ENCODE peak calls at places on chromosomes 7 and 10, in five cellular contexts. Q, A, U, R and P are unnamed samples.

GRCh38 chr10:77877461-77878344 is 48.9 kb downstream of the DLG5 start:
- DNase-seq in U (peak), A (no peak), R (peak), Q (no peak), P (peak)

GRCh38 chr7:115013887-115014286 is 92.0 kb downstream of the MDFIC start:
- DNase-seq in R (no peak), U (no peak), Q (no peak), A (no peak), P (no peak)

GRCh38 chr7:73815436-73815835 is 15.4 kb upstream of the CLDN4 start:
- DNase-seq in Q (no peak), U (no peak), A (no peak), R (no peak), P (no peak)

GRCh38 chr10:112678581-112678980 is 231.6 kb downstream of the VTI1A start:
- DNase-seq in Q (no peak), A (no peak), R (no peak), U (no peak), P (no peak)

GRCh38 chr7:23938937-23939552 is 229.0 kb downstream of the STK31 start:
- DNase-seq in U (no peak), A (no peak), Q (peak), R (no peak), P (peak)

GRCh38 chr10:132657127-132657706 is 119.6 kb downstream of the INPP5A start:
- DNase-seq in U (no peak), A (no peak), R (no peak), Q (no peak), P (no peak)

GRCh38 chr10:67464278-67464677 is 231.7 kb downstream of the CTNNA3 start:
- DNase-seq in R (no peak), A (no peak), U (no peak), Q (no peak), P (no peak)

GRCh38 chr7:41881313-41882130 is 178.6 kb upstream of the INHBA start:
- DNase-seq in U (no peak), Q (no peak), A (peak), R (peak), P (peak)

GRCh38 chr10:76040107-76040829 is 608.8 kb downstream of the LRMDA start:
- DNase-seq in U (no peak), A (no peak), Q (no peak), R (no peak), P (peak)

GRCh38 chr10:82267465-82267864 is 392.5 kb downstream of the NRG3 start:
- DNase-seq in R (no peak), U (no peak), Q (no peak), A (no peak), P (no peak)

GRCh38 chr10:113187066-113187777 is 237.2 kb downstream of the TCF7L2 start:
- DNase-seq in A (no peak), R (peak), Q (no peak), U (no peak), P (no peak)

GRCh38 chr10:48493083-48493871 is 111.6 kb downstream of the ARHGAP22 start:
- DNase-seq in A (no peak), U (no peak), Q (no peak), R (peak), P (peak)

GRCh38 chr7:22565315-22565811 is 65.4 kb upstream of the STEAP1B start:
- DNase-seq in Q (no peak), R (peak), U (no peak), A (no peak), P (no peak)

GRCh38 chr7:48096273-48096672 is 7.2 kb downstream of the UPP1 start:
- DNase-seq in U (no peak), A (no peak), R (no peak), Q (no peak), P (peak)

GRCh38 chr10:129877773-129878371 is 86.2 kb downstream of the EBF3 start:
- DNase-seq in U (no peak), Q (peak), R (no peak), A (no peak), P (peak)

GRCh38 chr10:129426670-129427069 is 40.4 kb upstream of the MGMT start:
- DNase-seq in R (no peak), Q (no peak), U (no peak), A (no peak), P (peak)

GRCh38 chr7:69019437-69019836 is 578.8 kb upstream of the AUTS2 start:
- DNase-seq in A (no peak), Q (no peak), U (no peak), R (no peak), P (no peak)

GRCh38 chr10:30782543-30783461 is 153.2 kb upstream of the LYZL2 start:
- DNase-seq in Q (no peak), U (no peak), R (peak), A (peak), P (peak)

GRCh38 chr10:70268376-70268775 is 15.4 kb downstream of the NPFFR1 start:
- DNase-seq in A (no peak), Q (no peak), R (no peak), U (no peak), P (no peak)

GRCh38 chr10:58773351-58773750 is 260.7 kb downstream of the BICC1 start:
- DNase-seq in Q (no peak), U (no peak), R (no peak), A (no peak), P (no peak)

GRCh38 chr7:5422324-5423271 is 1.0 kb downstream of the TNRC18 start:
- DNase-seq in A (no peak), Q (no peak), R (no peak), U (no peak), P (peak)

GRCh38 chr10:14476641-14477407 is 146.1 kb upstream of the FRMD4A start:
- DNase-seq in Q (no peak), U (no peak), A (no peak), R (no peak), P (no peak)

GRCh38 chr7:45575501-45576248 is 1.5 kb downstream of the ADCY1 start:
- DNase-seq in A (no peak), R (no peak), Q (no peak), U (no peak), P (no peak)

GRCh38 chr7:96699219-96699871 is 10.3 kb downstream of the SEM1 start:
- DNase-seq in A (no peak), R (no peak), Q (no peak), U (no peak), P (no peak)

GRCh38 chr7:87506243-87507180 is 31.0 kb upstream of the ABCB4 start:
- DNase-seq in R (no peak), U (no peak), Q (peak), A (no peak), P (peak)

GRCh38 chr7:85186521-85187241 is at the start of gene SEMA3D:
- DNase-seq in A (peak), R (peak), U (peak), Q (peak), P (peak)

GRCh38 chr7:94511763-94512162 is 2.2 kb downstream of the CASD1 start:
- DNase-seq in Q (peak), U (no peak), A (no peak), R (no peak), P (no peak)

GRCh38 chr10:76356557-76356956 is 925.1 kb downstream of the LRMDA start:
- DNase-seq in R (no peak), U (no peak), Q (no peak), A (no peak), P (no peak)

GRCh38 chr10:103481974-103482531 is 3.0 kb upstream of the CALHM3 start:
- DNase-seq in U (no peak), R (no peak), Q (peak), A (peak), P (peak)

GRCh38 chr7:132456418-132456817 is 119.9 kb downstream of the PLXNA4 start:
- DNase-seq in R (no peak), U (no peak), Q (no peak), A (no peak), P (no peak)

GRCh38 chr7:76247938-76248337 is 46.2 kb downstream of the SRRM3 start:
- DNase-seq in R (no peak), U (no peak), Q (no peak), A (no peak), P (no peak)

GRCh38 chr7:76244781-76245391 is 43.2 kb downstream of the SRRM3 start:
- DNase-seq in A (no peak), Q (no peak), R (no peak), U (no peak), P (no peak)

GRCh38 chr7:76241141-76241540 is 39.4 kb downstream of the SRRM3 start:
- DNase-seq in Q (no peak), U (no peak), R (no peak), A (no peak), P (no peak)

GRCh38 chr7:76252020-76252419 is 50.3 kb downstream of the SRRM3 start:
- DNase-seq in A (no peak), Q (no peak), U (no peak), R (no peak), P (no peak)

GRCh38 chr7:76246804-76247389 is 45.2 kb downstream of the SRRM3 start:
- DNase-seq in R (no peak), A (no peak), U (no peak), Q (no peak), P (no peak)
- H3K4me3 ChIP-seq in R (no peak), A (no peak), U (no peak), Q (no peak), P (no peak)

GRCh38 chr7:79046061-79046460 is 407.4 kb downstream of the MAGI2 start:
- DNase-seq in Q (no peak), U (no peak), A (no peak), R (no peak), P (peak)

GRCh38 chr7:79055722-79056415 is 397.6 kb downstream of the MAGI2 start:
- DNase-seq in A (no peak), R (no peak), Q (no peak), U (peak), P (no peak)

GRCh38 chr7:79050592-79050991 is 402.9 kb downstream of the MAGI2 start:
- DNase-seq in A (no peak), Q (no peak), U (peak), R (no peak), P (no peak)

DNA sequence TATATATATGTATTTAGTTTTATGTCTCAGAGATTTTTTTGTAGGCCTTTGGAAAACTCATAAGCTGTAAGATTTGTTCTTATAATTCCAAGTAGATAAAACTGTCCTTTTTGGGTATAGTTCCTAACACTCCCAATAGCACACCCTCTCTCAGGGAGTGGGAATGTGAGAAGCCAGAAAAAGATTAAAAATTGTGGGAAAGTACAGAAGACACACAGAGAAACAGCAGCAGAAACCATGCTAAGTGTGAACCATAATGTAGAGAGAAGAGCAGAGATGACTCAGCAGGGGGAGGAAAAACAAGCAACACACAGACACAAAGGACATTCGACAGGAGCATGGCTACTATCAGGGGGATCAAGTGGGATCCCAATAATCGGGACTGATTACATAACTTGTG is 401.6 kb downstream of the MAGI2 start:
- DNase-seq in U (no peak), R (no peak), Q (no peak), A (no peak), P (no peak)
- H3K4me3 ChIP-seq in U (no peak), R (no peak), Q (no peak), A (no peak), P (no peak)

GRCh38 chr7:40634118-40634517 is 499.3 kb downstream of the SUGCT start:
- DNase-seq in U (no peak), A (no peak), R (no peak), Q (no peak), P (no peak)
- H3K4me3 ChIP-seq in U (no peak), A (no peak), R (no peak), Q (no peak), P (no peak)

GRCh38 chr7:120949393-120949799 is 1.2 kb upstream of the ING3 start:
- DNase-seq in U (no peak), A (no peak), R (no peak), Q (no peak), P (peak)
- H3K4me3 ChIP-seq in U (peak), A (no peak), R (peak), Q (peak), P (peak)

DNA sequence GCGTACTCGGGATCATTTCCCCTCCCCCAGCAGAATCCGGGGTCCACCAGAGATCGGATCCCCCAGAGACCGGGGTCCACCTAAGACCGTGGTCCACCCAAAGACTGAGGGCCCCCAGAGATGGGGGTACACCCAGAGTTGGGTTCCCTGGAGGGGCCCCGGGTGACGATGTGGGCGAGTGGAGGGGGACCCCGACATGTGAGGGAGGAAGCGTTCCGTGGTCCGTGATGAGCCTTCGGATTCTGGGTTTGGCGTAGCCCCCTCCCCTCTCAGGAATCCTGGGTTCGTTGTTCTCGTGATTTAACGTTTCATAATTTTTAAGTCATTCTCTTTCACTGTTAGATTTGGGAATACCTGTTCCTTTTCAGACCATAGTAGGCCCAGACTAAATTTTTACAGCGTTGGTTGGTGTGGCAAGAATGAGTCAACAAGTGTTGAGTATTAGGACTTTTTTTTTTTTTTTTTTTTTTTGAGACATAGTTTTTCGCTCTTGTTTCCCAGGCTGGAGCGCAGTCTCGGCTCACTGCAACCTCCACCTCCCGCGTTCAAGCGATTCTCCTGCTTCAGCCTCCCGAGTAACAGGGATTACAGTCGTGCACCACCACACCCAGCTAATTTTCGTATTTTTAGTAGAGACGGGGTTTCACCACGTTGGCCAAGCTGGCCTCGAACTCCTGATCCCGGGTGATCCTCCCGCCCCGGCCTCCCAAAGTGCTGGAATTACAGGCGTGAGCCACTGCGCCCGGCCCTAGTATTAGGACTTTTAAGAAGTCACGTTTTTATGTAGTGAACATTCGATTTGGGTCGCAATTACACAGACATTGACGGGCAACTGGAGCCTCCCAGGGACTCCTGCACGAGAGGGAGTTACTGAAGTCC is 672 bp downstream of the GTPBP4 start:
- DNase-seq in R (no peak), Q (no peak), U (no peak), A (no peak), P (no peak)
- H3K4me3 ChIP-seq in R (peak), Q (peak), U (peak), A (peak), P (peak)